ENCODE peak calls at places on chromosomes 7 and 10, in eight cellular contexts. One of them, this sample, is unnamed.
A peak's percentile ranks its signal among the peaks of the same experiment; 100 is the strongest.

GRCh38 chr7:5238500-5238899 is 44.2 kb upstream of the SLC29A4 start:
- DNase-seq in tibial nerve: no peak
- DNase-seq in adipocyte: no peak
- DNase-seq in mesendoderm: no peak
- DNase-seq in cardiac muscle cell: no peak
- DNase-seq in lower lobe of right lung: no peak
- DNase-seq in uterus: no peak
- DNase-seq in PC-9: no peak
- DNase-seq in this sample: no peak

GRCh38 chr7:100065452-100066186 is 15.9 kb downstream of the ZNF3 start:
- DNase-seq in tibial nerve: no peak
- DNase-seq in adipocyte: peak; percentile 92
- DNase-seq in mesendoderm: no peak
- DNase-seq in cardiac muscle cell: peak; percentile 95
- DNase-seq in lower lobe of right lung: no peak
- DNase-seq in uterus: peak; percentile 26
- DNase-seq in PC-9: no peak
- DNase-seq in this sample: no peak

GRCh38 chr10:24360286-24361127 is 151.6 kb downstream of the KIAA1217 start:
- DNase-seq in tibial nerve: peak; percentile 78
- DNase-seq in adipocyte: peak; percentile 85
- DNase-seq in mesendoderm: peak; percentile 75
- DNase-seq in cardiac muscle cell: peak; percentile 85
- DNase-seq in lower lobe of right lung: peak; percentile 65
- DNase-seq in uterus: peak; percentile 40
- DNase-seq in PC-9: peak; percentile 61
- DNase-seq in this sample: peak; percentile 54

GRCh38 chr10:132158810-132159209 is 27.9 kb upstream of the DPYSL4 start:
- DNase-seq in tibial nerve: no peak
- DNase-seq in adipocyte: no peak
- DNase-seq in mesendoderm: peak; percentile 53
- DNase-seq in cardiac muscle cell: no peak
- DNase-seq in lower lobe of right lung: no peak
- DNase-seq in uterus: no peak
- DNase-seq in PC-9: no peak
- DNase-seq in this sample: no peak

GRCh38 chr7:51785806-51786205 is 469.2 kb upstream of the COBL start:
- DNase-seq in tibial nerve: no peak
- DNase-seq in adipocyte: no peak
- DNase-seq in mesendoderm: no peak
- DNase-seq in cardiac muscle cell: no peak
- DNase-seq in lower lobe of right lung: no peak
- DNase-seq in uterus: no peak
- DNase-seq in PC-9: no peak
- DNase-seq in this sample: no peak

GRCh38 chr10:17123062-17123661 is 6.4 kb downstream of the CUBN start:
- DNase-seq in tibial nerve: no peak
- DNase-seq in adipocyte: peak; percentile 61
- DNase-seq in mesendoderm: no peak
- DNase-seq in cardiac muscle cell: peak; percentile 28
- DNase-seq in lower lobe of right lung: no peak
- DNase-seq in uterus: no peak
- DNase-seq in PC-9: peak; percentile 17
- DNase-seq in this sample: no peak

GRCh38 chr7:129778770-129779601 is 167.5 kb downstream of the NRF1 start:
- DNase-seq in tibial nerve: no peak
- DNase-seq in adipocyte: peak; percentile 25
- DNase-seq in mesendoderm: no peak
- DNase-seq in cardiac muscle cell: no peak
- DNase-seq in lower lobe of right lung: no peak
- DNase-seq in uterus: no peak
- DNase-seq in PC-9: peak; percentile 48
- DNase-seq in this sample: no peak

GRCh38 chr10:45557275-45557905 is 115.2 kb downstream of the ZFAND4 start:
- DNase-seq in tibial nerve: no peak
- DNase-seq in adipocyte: no peak
- DNase-seq in mesendoderm: peak; percentile 58
- DNase-seq in cardiac muscle cell: peak; percentile 27
- DNase-seq in lower lobe of right lung: no peak
- DNase-seq in uterus: no peak
- DNase-seq in PC-9: no peak
- DNase-seq in this sample: no peak

GRCh38 chr7:155380221-155380861 is 77.6 kb upstream of the EN2 start:
- DNase-seq in tibial nerve: peak; percentile 41
- DNase-seq in adipocyte: peak; percentile 80
- DNase-seq in mesendoderm: peak; percentile 87
- DNase-seq in cardiac muscle cell: peak; percentile 74
- DNase-seq in lower lobe of right lung: peak; percentile 77
- DNase-seq in uterus: peak; percentile 51
- DNase-seq in PC-9: peak; percentile 55
- DNase-seq in this sample: peak; percentile 22

GRCh38 chr7:134613623-134614347 is 32.9 kb upstream of the BPGM start:
- DNase-seq in tibial nerve: no peak
- DNase-seq in adipocyte: peak; percentile 91
- DNase-seq in mesendoderm: no peak
- DNase-seq in cardiac muscle cell: peak; percentile 95
- DNase-seq in lower lobe of right lung: no peak
- DNase-seq in uterus: no peak
- DNase-seq in PC-9: peak; percentile 61
- DNase-seq in this sample: peak; percentile 72

GRCh38 chr10:88958721-88959120 is 6.1 kb upstream of the ACTA2 start:
- DNase-seq in tibial nerve: no peak
- DNase-seq in adipocyte: no peak
- DNase-seq in mesendoderm: no peak
- DNase-seq in cardiac muscle cell: no peak
- DNase-seq in lower lobe of right lung: no peak
- DNase-seq in uterus: no peak
- DNase-seq in PC-9: no peak
- DNase-seq in this sample: no peak

GRCh38 chr10:31606841-31607240 is 287.8 kb downstream of the ZEB1 start:
- DNase-seq in tibial nerve: no peak
- DNase-seq in adipocyte: no peak
- DNase-seq in mesendoderm: no peak
- DNase-seq in cardiac muscle cell: no peak
- DNase-seq in lower lobe of right lung: no peak
- DNase-seq in uterus: no peak
- DNase-seq in PC-9: no peak
- DNase-seq in this sample: no peak

GRCh38 chr10:28984431-28984830 is 304.4 kb upstream of the LYZL1 start:
- DNase-seq in tibial nerve: peak; percentile 53
- DNase-seq in adipocyte: peak; percentile 93
- DNase-seq in mesendoderm: peak; percentile 54
- DNase-seq in cardiac muscle cell: peak; percentile 95
- DNase-seq in lower lobe of right lung: peak; percentile 89
- DNase-seq in uterus: peak; percentile 87
- DNase-seq in PC-9: peak; percentile 77
- DNase-seq in this sample: peak; percentile 67

GRCh38 chr7:130930260-130930659 is 196.3 kb upstream of the KLF14 start:
- DNase-seq in tibial nerve: no peak
- DNase-seq in adipocyte: no peak
- DNase-seq in mesendoderm: no peak
- DNase-seq in cardiac muscle cell: no peak
- DNase-seq in lower lobe of right lung: no peak
- DNase-seq in uterus: no peak
- DNase-seq in PC-9: no peak
- DNase-seq in this sample: no peak

GRCh38 chr7:84912993-84913635 is 273.7 kb downstream of the SEMA3D start:
- DNase-seq in tibial nerve: no peak
- DNase-seq in adipocyte: peak; percentile 1
- DNase-seq in mesendoderm: peak; percentile 88
- DNase-seq in cardiac muscle cell: peak; percentile 5
- DNase-seq in lower lobe of right lung: no peak
- DNase-seq in uterus: no peak
- DNase-seq in PC-9: peak; percentile 13
- DNase-seq in this sample: peak; percentile 1

GRCh38 chr7:99543916-99544315 is 8.0 kb downstream of the FAM200A start:
- DNase-seq in tibial nerve: no peak
- DNase-seq in adipocyte: no peak
- DNase-seq in mesendoderm: no peak
- DNase-seq in cardiac muscle cell: no peak
- DNase-seq in lower lobe of right lung: no peak
- DNase-seq in uterus: no peak
- DNase-seq in PC-9: no peak
- DNase-seq in this sample: no peak

GRCh38 chr7:101733713-101734475 is 83.5 kb upstream of the CUX1 start:
- DNase-seq in tibial nerve: no peak
- DNase-seq in adipocyte: peak; percentile 66
- DNase-seq in mesendoderm: peak; percentile 85
- DNase-seq in cardiac muscle cell: peak; percentile 72
- DNase-seq in lower lobe of right lung: peak; percentile 80
- DNase-seq in uterus: peak; percentile 38
- DNase-seq in PC-9: peak; percentile 79
- DNase-seq in this sample: peak; percentile 57

GRCh38 chr10:7896297-7896696 is 78.0 kb downstream of the TAF3 start:
- DNase-seq in tibial nerve: no peak
- DNase-seq in adipocyte: no peak
- DNase-seq in mesendoderm: no peak
- DNase-seq in cardiac muscle cell: no peak
- DNase-seq in lower lobe of right lung: no peak
- DNase-seq in uterus: no peak
- DNase-seq in PC-9: no peak
- DNase-seq in this sample: no peak

GRCh38 chr10:102230861-102231356 is 4.8 kb downstream of the ELOVL3 start:
- DNase-seq in tibial nerve: no peak
- DNase-seq in adipocyte: no peak
- DNase-seq in mesendoderm: peak; percentile 57
- DNase-seq in cardiac muscle cell: peak; percentile 37
- DNase-seq in lower lobe of right lung: peak; percentile 72
- DNase-seq in uterus: peak; percentile 20
- DNase-seq in PC-9: peak; percentile 47
- DNase-seq in this sample: peak; percentile 19

GRCh38 chr7:150941351-150941982 is 36.7 kb downstream of the KCNH2 start:
- DNase-seq in tibial nerve: no peak
- DNase-seq in adipocyte: no peak
- DNase-seq in mesendoderm: no peak
- DNase-seq in cardiac muscle cell: no peak
- DNase-seq in lower lobe of right lung: peak; percentile 32
- DNase-seq in uterus: no peak
- DNase-seq in PC-9: no peak
- DNase-seq in this sample: no peak

GRCh38 chr10:97076781-97077180 is 109.0 kb downstream of the SLIT1 start:
- DNase-seq in tibial nerve: no peak
- DNase-seq in adipocyte: no peak
- DNase-seq in mesendoderm: no peak
- DNase-seq in cardiac muscle cell: no peak
- DNase-seq in lower lobe of right lung: no peak
- DNase-seq in uterus: no peak
- DNase-seq in PC-9: no peak
- DNase-seq in this sample: no peak

GRCh38 chr7:45869426-45869825 is 3.5 kb downstream of the CCDC201 start:
- DNase-seq in tibial nerve: no peak
- DNase-seq in adipocyte: no peak
- DNase-seq in mesendoderm: no peak
- DNase-seq in cardiac muscle cell: peak; percentile 46
- DNase-seq in lower lobe of right lung: no peak
- DNase-seq in uterus: no peak
- DNase-seq in PC-9: no peak
- DNase-seq in this sample: no peak

GRCh38 chr10:131162866-131163265 is 148.7 kb downstream of the TCERG1L start:
- DNase-seq in tibial nerve: no peak
- DNase-seq in adipocyte: no peak
- DNase-seq in mesendoderm: no peak
- DNase-seq in cardiac muscle cell: no peak
- DNase-seq in lower lobe of right lung: no peak
- DNase-seq in uterus: no peak
- DNase-seq in PC-9: no peak
- DNase-seq in this sample: no peak

GRCh38 chr10:22823109-22823508 is 104.7 kb upstream of the ARMC3 start:
- DNase-seq in tibial nerve: no peak
- DNase-seq in adipocyte: peak; percentile 49
- DNase-seq in mesendoderm: no peak
- DNase-seq in cardiac muscle cell: peak; percentile 43
- DNase-seq in lower lobe of right lung: no peak
- DNase-seq in uterus: no peak
- DNase-seq in PC-9: peak; percentile 53
- DNase-seq in this sample: peak; percentile 83

GRCh38 chr7:1812693-1813393 is 142.8 kb downstream of the ELFN1 start:
- DNase-seq in tibial nerve: no peak
- DNase-seq in adipocyte: no peak
- DNase-seq in mesendoderm: peak; percentile 58
- DNase-seq in cardiac muscle cell: no peak
- DNase-seq in lower lobe of right lung: no peak
- DNase-seq in uterus: no peak
- DNase-seq in PC-9: no peak
- DNase-seq in this sample: peak; percentile 13

GRCh38 chr7:47571355-47572100 is 10.4 kb downstream of the TNS3 start:
- DNase-seq in tibial nerve: peak; percentile 28
- DNase-seq in adipocyte: peak; percentile 76
- DNase-seq in mesendoderm: peak; percentile 37
- DNase-seq in cardiac muscle cell: peak; percentile 89
- DNase-seq in lower lobe of right lung: peak; percentile 83
- DNase-seq in uterus: peak; percentile 61
- DNase-seq in PC-9: peak; percentile 91
- DNase-seq in this sample: peak; percentile 96
- H3K4me3 ChIP-seq in tibial nerve: peak overlapping the region; percentile 16
- H3K4me3 ChIP-seq in adipocyte: no peak overlapping the region
- H3K4me3 ChIP-seq in mesendoderm: no peak overlapping the region
- H3K4me3 ChIP-seq in cardiac muscle cell: no peak overlapping the region
- H3K4me3 ChIP-seq in lower lobe of right lung: peak overlapping the region; percentile 33
- H3K4me3 ChIP-seq in uterus: no peak overlapping the region
- H3K4me3 ChIP-seq in PC-9: no peak overlapping the region
- H3K4me3 ChIP-seq in this sample: peak overlapping the region; percentile 1

GRCh38 chr10:71816421-71816851 is 34.6 kb downstream of the PSAP start:
- DNase-seq in tibial nerve: no peak
- DNase-seq in adipocyte: no peak
- DNase-seq in mesendoderm: no peak
- DNase-seq in cardiac muscle cell: no peak
- DNase-seq in lower lobe of right lung: no peak
- DNase-seq in uterus: no peak
- DNase-seq in PC-9: no peak
- DNase-seq in this sample: no peak
- H3K36me3 ChIP-seq in tibial nerve: peaks cover 23% of the 10 kb centered on the region
- H3K36me3 ChIP-seq in adipocyte: peaks cover 77% of the 10 kb centered on the region
- H3K36me3 ChIP-seq in mesendoderm: peaks cover 26% of the 10 kb centered on the region
- H3K36me3 ChIP-seq in cardiac muscle cell: peaks cover 47% of the 10 kb centered on the region
- H3K36me3 ChIP-seq in lower lobe of right lung: peaks cover 72% of the 10 kb centered on the region
- H3K36me3 ChIP-seq in uterus: no peaks in the 10 kb centered on the region
- H3K36me3 ChIP-seq in PC-9: peaks cover 32% of the 10 kb centered on the region
- H3K36me3 ChIP-seq in this sample: peaks cover 61% of the 10 kb centered on the region

GRCh38 chr7:50594136-50594535 is 28.9 kb upstream of the DDC start:
- DNase-seq in tibial nerve: no peak
- DNase-seq in adipocyte: no peak
- DNase-seq in mesendoderm: no peak
- DNase-seq in cardiac muscle cell: no peak
- DNase-seq in lower lobe of right lung: no peak
- DNase-seq in uterus: no peak
- DNase-seq in PC-9: no peak
- DNase-seq in this sample: no peak
- H3K27me3 ChIP-seq in tibial nerve: no peaks in the 10 kb centered on the region
- H3K27me3 ChIP-seq in adipocyte: no peaks in the 10 kb centered on the region
- H3K27me3 ChIP-seq in mesendoderm: no peaks in the 10 kb centered on the region
- H3K27me3 ChIP-seq in cardiac muscle cell: no peaks in the 10 kb centered on the region
- H3K27me3 ChIP-seq in lower lobe of right lung: no peaks in the 10 kb centered on the region
- H3K27me3 ChIP-seq in uterus: no peaks in the 10 kb centered on the region
- H3K27me3 ChIP-seq in PC-9: no peaks in the 10 kb centered on the region
- H3K27me3 ChIP-seq in this sample: no peaks in the 10 kb centered on the region

DNA sequence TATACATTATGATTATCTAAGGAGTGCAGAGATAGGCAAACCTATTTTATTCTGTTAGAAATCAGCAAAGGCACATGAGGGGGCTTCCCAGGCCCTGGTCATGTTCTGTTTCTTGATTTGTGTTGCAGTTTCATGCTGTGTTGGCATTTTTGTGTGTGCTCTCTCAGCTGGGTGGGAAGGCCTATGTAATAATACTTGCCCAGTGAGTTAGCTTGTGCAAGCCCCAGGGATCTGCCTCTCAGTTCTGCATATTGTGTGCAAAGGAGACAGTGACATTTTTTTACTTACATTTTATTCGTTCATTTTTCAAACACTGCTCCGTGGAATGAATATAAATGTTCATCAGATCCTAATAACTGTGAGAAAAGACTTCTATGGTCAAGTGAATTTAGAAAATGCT is 119.0 kb downstream of the VWC2 start:
- DNase-seq in tibial nerve: no peak
- DNase-seq in adipocyte: no peak
- DNase-seq in mesendoderm: no peak
- DNase-seq in cardiac muscle cell: no peak
- DNase-seq in lower lobe of right lung: no peak
- DNase-seq in uterus: no peak
- DNase-seq in PC-9: no peak
- DNase-seq in this sample: no peak
- H3K4me3 ChIP-seq in tibial nerve: no peak overlapping the region
- H3K4me3 ChIP-seq in adipocyte: no peak overlapping the region
- H3K4me3 ChIP-seq in mesendoderm: no peak overlapping the region
- H3K4me3 ChIP-seq in cardiac muscle cell: no peak overlapping the region
- H3K4me3 ChIP-seq in lower lobe of right lung: no peak overlapping the region
- H3K4me3 ChIP-seq in uterus: no peak overlapping the region
- H3K4me3 ChIP-seq in PC-9: no peak overlapping the region
- H3K4me3 ChIP-seq in this sample: no peak overlapping the region